ENCODE peak calls at places on chromosome 4, in five cellular contexts. W is mucosa of descending colon, L is HFF-Myc, X is GM20000, S is pancreas. M is an unnamed sample.

GRCh38 chr4:179750374-179750773 is 2308.1 kb upstream of the AGA start:
- DNase-seq in L (no peak), S (no peak), X (no peak), W (no peak), M (no peak)

GRCh38 chr4:93764647-93765246 is 63.8 kb upstream of the ATOH1 start:
- DNase-seq in L (peak), X (peak), W (no peak), S (no peak), M (no peak)

GRCh38 chr4:101366331-101366730 is 19.0 kb upstream of the PPP3CA start:
- DNase-seq in S (no peak), W (no peak), X (no peak), L (no peak), M (no peak)

GRCh38 chr4:67912051-67912450 is 28.2 kb upstream of the TMPRSS11D start:
- DNase-seq in W (no peak), S (no peak), X (no peak), L (no peak), M (no peak)

GRCh38 chr4:21884615-21885014 is 64.0 kb downstream of the KCNIP4 start:
- DNase-seq in S (no peak), X (no peak), W (no peak), L (no peak), M (no peak)

GRCh38 chr4:54384563-54384962 is 155.5 kb downstream of the PDGFRA start:
- DNase-seq in S (no peak), L (no peak), W (no peak), X (no peak), M (peak)

GRCh38 chr4:117641519-117641918 is 392.8 kb upstream of the NDST3 start:
- DNase-seq in S (no peak), W (no peak), X (no peak), L (no peak), M (no peak)

GRCh38 chr4:66575024-66575696 is 904.9 kb upstream of the EPHA5 start:
- DNase-seq in S (peak), X (no peak), L (no peak), W (peak), M (no peak)

GRCh38 chr4:167274346-167274745 is 40.1 kb upstream of the SPOCK3 start:
- DNase-seq in S (no peak), W (no peak), X (no peak), L (no peak), M (no peak)

GRCh38 chr4:185709802-185710486 is 102.0 kb downstream of the SORBS2 start:
- DNase-seq in S (no peak), L (no peak), X (no peak), W (no peak), M (no peak)

GRCh38 chr4:155569471-155569870 is 97.2 kb upstream of the GUCY1A1 start:
- DNase-seq in L (no peak), W (no peak), X (no peak), S (no peak), M (no peak)

GRCh38 chr4:10080874-10081606 is 35.6 kb downstream of the WDR1 start:
- DNase-seq in S (no peak), W (peak), X (no peak), L (no peak), M (no peak)

GRCh38 chr4:108683479-108683878 is 33.1 kb downstream of the OSTC start:
- DNase-seq in S (no peak), L (no peak), W (no peak), X (peak), M (no peak)

GRCh38 chr4:85092536-85092935 is 126.0 kb upstream of the WDFY3 start:
- DNase-seq in S (no peak), X (no peak), L (no peak), W (no peak), M (no peak)

GRCh38 chr4:48665555-48666186 is 114.4 kb downstream of the FRYL start:
- DNase-seq in L (no peak), W (no peak), S (no peak), X (no peak), M (no peak)

GRCh38 chr4:128841402-128841801 is 31.9 kb downstream of the JADE1 start:
- DNase-seq in L (no peak), W (no peak), S (no peak), X (no peak), M (no peak)

DNA sequence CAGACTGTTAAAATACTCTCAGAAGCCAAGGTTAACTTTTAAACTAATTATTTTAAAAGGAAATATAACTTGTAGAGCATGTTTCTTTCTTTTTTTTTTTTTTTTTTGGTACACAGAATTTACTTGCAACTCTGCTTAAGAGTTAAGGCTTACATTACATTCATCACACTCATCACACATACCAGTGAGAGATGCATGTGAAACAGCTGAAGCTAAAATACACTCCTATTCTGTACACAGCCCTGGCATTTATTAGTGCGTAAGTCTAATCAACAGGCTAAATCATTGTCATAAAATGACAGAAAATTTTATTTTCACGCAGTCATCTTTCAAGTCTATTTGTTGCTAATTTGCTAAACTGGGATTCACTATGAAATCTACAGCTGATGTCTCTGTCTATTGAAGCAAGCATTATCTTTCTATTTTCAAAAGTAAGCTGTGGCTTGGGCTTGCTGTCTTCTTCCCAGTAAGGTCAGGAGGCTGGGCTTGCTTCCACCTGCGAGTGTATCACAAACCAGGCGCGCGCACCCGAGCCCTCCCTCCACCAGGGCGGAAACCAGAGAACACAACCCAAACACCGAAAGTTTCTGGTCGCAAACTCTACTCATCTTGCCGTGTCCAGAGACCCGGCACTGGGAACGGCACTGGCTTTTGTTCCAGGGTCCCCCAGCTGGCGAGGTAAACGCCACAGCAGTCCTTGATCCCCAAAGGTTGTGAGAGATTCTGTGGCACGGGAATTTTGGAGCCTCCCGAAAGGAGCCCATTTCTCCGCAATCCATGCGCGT is 3.9 kb downstream of the MAML3 start:
- DNase-seq in S (peak), L (no peak), X (peak), W (peak), M (no peak)
- TF ChIP-seq CTCF in S (no peak), L (peak), X (no peak), W (no peak), M (no peak)

DNA sequence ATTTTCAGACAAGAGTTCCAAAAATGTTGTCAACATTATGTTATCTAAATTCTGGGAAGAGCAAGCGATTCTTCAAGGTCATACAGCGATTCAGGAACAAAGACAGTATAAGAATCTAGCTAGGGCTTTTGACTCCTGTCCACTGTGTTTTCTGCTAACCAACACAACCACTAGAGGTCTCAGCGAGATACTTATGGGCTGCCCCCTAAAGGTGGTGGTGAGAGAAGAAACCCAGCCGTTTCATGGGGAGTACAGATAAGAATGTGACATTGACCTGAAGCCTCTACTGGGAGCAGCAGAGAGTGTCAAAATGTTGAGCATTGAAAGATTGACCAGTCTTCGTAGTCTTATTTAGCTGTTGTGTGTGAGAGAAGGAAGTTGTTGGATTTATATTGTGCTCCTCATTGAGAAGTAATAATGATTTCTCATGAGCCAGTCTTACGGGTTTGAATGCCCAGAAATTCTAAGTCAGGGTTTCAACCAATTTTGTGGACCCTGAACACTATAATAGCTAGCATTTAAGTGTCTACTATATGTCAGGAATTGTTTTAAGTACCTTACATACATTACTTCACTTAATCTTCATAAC is 168.3 kb downstream of the SPRY1 start:
- DNase-seq in X (peak), L (no peak), S (no peak), W (no peak), M (peak)
- TF ChIP-seq CTCF in X (peak), L (peak), S (peak), W (peak), M (peak)

DNA sequence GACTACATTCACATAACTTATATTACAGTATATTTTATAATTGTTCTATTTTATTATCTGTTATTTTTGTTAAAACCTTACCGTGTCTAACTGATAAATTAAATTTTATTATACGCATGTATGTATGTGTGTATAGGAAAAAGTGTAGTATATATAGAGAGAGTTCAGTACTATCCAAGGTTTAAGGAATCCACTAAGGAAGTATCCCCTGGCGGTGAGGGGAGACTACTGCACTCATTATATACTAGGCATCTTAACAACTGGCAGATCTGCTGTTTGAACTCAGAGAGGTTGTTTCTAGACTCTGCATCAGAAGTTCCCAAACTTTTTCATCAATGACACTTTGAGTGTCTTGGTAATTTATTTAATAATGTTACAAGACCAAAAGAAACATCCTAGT is 70.9 kb downstream of the NDST4 start:
- DNase-seq in S (no peak), L (no peak), X (no peak), W (no peak), M (no peak)
- TF ChIP-seq CTCF in S (no peak), L (peak), X (no peak), W (no peak), M (peak)

DNA sequence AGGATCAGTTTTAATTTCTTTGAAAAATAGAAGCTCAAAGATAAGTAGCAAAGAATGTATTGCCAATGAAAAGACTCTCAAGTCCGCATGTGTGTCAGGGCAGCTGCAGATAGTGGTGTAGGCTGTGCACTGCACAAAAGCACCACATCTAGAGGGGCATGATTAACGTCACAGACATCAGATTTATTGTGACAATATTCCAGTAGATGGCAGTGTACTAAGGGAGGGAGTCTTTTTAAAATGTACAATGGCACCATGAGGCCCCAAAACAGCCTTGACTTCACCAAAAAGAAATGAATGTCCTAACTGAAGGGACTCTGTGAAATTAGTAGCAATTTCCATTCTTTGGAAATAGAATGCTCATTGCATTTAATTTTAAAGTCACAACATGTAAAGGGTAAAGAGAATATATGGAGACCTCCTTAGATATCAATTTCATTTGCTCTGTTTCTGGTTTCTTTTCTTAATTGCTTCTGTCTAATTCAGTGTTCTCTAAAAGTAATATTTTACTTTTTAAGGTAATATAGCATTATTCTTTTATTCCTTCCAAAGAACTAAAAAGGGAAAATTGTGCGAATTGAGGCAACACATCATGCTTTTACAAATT is 98.4 kb downstream of the ZNF827 start:
- DNase-seq in X (peak), S (no peak), W (no peak), L (peak), M (peak)
- TF ChIP-seq CTCF in X (peak), S (peak), W (no peak), L (peak), M (peak)

GRCh38 chr4:183838987-183839712 is 66.0 kb upstream of the STOX2 start:
- DNase-seq in L (no peak), S (no peak), X (no peak), W (no peak), M (no peak)
- TF ChIP-seq CTCF in L (peak), S (no peak), X (no peak), W (no peak), M (no peak)